ENCODE peak calls at places on chromosome 19, in five cellular contexts. F, R, L, O and U are unnamed samples.

GRCh38 chr19:2215281-2215751 is 20.8 kb downstream of the PLEKHJ1 start:
- DNase-seq in F (no peak), R (no peak), L (no peak), O (no peak), U (no peak)

GRCh38 chr19:6103217-6103644 is 7.1 kb downstream of the RFX2 start:
- DNase-seq in F (no peak), R (no peak), L (no peak), O (no peak), U (no peak)

GRCh38 chr19:3360494-3361383 is 5.6 kb upstream of the NFIC start:
- DNase-seq in F (peak), R (no peak), L (peak), O (peak), U (no peak)

GRCh38 chr19:49473868-49474544 is at the start of gene FLT3LG:
- DNase-seq in F (peak), R (no peak), L (peak), O (peak), U (no peak)

GRCh38 chr19:45919678-45920077 is 5.1 kb upstream of the NANOS2 start:
- DNase-seq in F (no peak), R (no peak), L (no peak), O (no peak), U (no peak)

GRCh38 chr19:18967358-18968146 is 26.5 kb upstream of the HOMER3 start:
- DNase-seq in F (no peak), R (no peak), L (peak), O (no peak), U (no peak)

GRCh38 chr19:12969292-12969988 is at the start of gene DAND5:
- DNase-seq in F (no peak), R (no peak), L (no peak), O (no peak), U (no peak)

GRCh38 chr19:57056972-57057371 is 62.8 kb upstream of the USP29 start:
- DNase-seq in F (no peak), R (no peak), L (no peak), O (no peak), U (no peak)

GRCh38 chr19:45913874-45914830 is at the start of gene NANOS2:
- DNase-seq in F (peak), R (no peak), L (no peak), O (no peak), U (no peak)

GRCh38 chr19:4807188-4807587 is 15.7 kb downstream of the FEM1A start:
- DNase-seq in F (peak), R (no peak), L (peak), O (no peak), U (no peak)

GRCh38 chr19:49409441-49410029 is 13.7 kb downstream of the PTH2 start:
- DNase-seq in F (peak), R (no peak), L (no peak), O (no peak), U (no peak)

GRCh38 chr19:17749912-17750317 is 1.4 kb upstream of the FCHO1 start:
- DNase-seq in F (no peak), R (no peak), L (no peak), O (no peak), U (no peak)

GRCh38 chr19:33388817-33389573 is 15.5 kb downstream of the CEBPG start:
- DNase-seq in F (no peak), R (no peak), L (no peak), O (no peak), U (no peak)

GRCh38 chr19:2476451-2477140 is 669 bp downstream of the GADD45B start:
- DNase-seq in F (peak), R (no peak), L (no peak), O (no peak), U (no peak)

GRCh38 chr19:46180701-46181385 is 32.8 kb downstream of the IGFL2 start:
- DNase-seq in F (no peak), R (peak), L (no peak), O (no peak), U (no peak)

GRCh38 chr19:21947775-21948174 is 63.0 kb downstream of the ZNF208 start:
- DNase-seq in F (peak), R (no peak), L (peak), O (no peak), U (no peak)

GRCh38 chr19:15935167-15935702 is 906 bp upstream of the CYP4F11 start:
- DNase-seq in F (no peak), R (peak), L (no peak), O (no peak), U (no peak)

GRCh38 chr19:16794456-16794855 is 34.7 kb upstream of the SIN3B start:
- DNase-seq in F (no peak), R (no peak), L (no peak), O (no peak), U (no peak)

GRCh38 chr19:55452381-55453325 is 8.8 kb downstream of the ISOC2 start:
- DNase-seq in F (peak), R (peak), L (no peak), O (no peak), U (peak)

GRCh38 chr19:10565028-10565566 is 713 bp downstream of the KRI1 start:
- DNase-seq in F (peak), R (no peak), L (no peak), O (no peak), U (no peak)

GRCh38 chr19:40933025-40933424 is 51.0 kb upstream of the CYP2A7 start:
- DNase-seq in F (no peak), R (no peak), L (no peak), O (no peak), U (no peak)

GRCh38 chr19:5306531-5306930 is 34.1 kb downstream of the PTPRS start:
- DNase-seq in F (no peak), R (no peak), L (no peak), O (no peak), U (no peak)

GRCh38 chr19:30155529-30156200 is 213.6 kb downstream of the URI1 start:
- DNase-seq in F (no peak), R (no peak), L (no peak), O (no peak), U (no peak)

GRCh38 chr19:49431330-49431749 is 6.2 kb downstream of the GFY start:
- DNase-seq in F (no peak), R (no peak), L (no peak), O (no peak), U (no peak)

GRCh38 chr19:36023432-36023831 is 9.2 kb downstream of the CLIP3 start:
- DNase-seq in F (no peak), R (no peak), L (no peak), O (no peak), U (no peak)

GRCh38 chr19:45070861-45071544 is 5.3 kb downstream of the ZNF296 start:
- DNase-seq in F (no peak), R (no peak), L (no peak), O (no peak), U (no peak)